ENCODE peak calls at places on chromosomes 6 and 20, in six cellular contexts. X, Y, B, A, K and D are unnamed samples.

GRCh38 chr20:63738687-63739128 is 868 bp upstream of the SLC2A4RG start:
- DNase-seq in B (peak; percentile 82), A (peak; percentile 29), K (peak; percentile 82), Y (no peak), X (peak; percentile 79), D (peak; percentile 80)

GRCh38 chr20:24027229-24027628 is 38.6 kb upstream of the GGTLC1 start:
- DNase-seq in Y (no peak), B (no peak), K (peak; percentile 79), A (peak; percentile 76), X (peak; percentile 61), D (peak; percentile 40)

GRCh38 chr6:36126553-36127458 is 3.5 kb upstream of the MAPK13 start:
- DNase-seq in Y (peak; percentile 25), A (peak; percentile 29), B (no peak), K (no peak), X (no peak), D (no peak)

GRCh38 chr6:150251566-150252186 is 108.8 kb downstream of the PPP1R14C start:
- DNase-seq in K (no peak), Y (no peak), B (no peak), A (no peak), X (no peak), D (no peak)

GRCh38 chr6:75532521-75532920 is 38.9 kb upstream of the FILIP1 start:
- DNase-seq in B (no peak), X (no peak), K (no peak), A (peak; percentile 63), Y (peak; percentile 45), D (no peak)

GRCh38 chr6:98156580-98156979 is 677.8 kb upstream of the POU3F2 start:
- DNase-seq in B (no peak), Y (no peak), A (no peak), K (no peak), X (no peak), D (no peak)

GRCh38 chr6:20487669-20488375 is 46.4 kb upstream of the CDKAL1 start:
- DNase-seq in K (no peak), Y (peak; percentile 85), B (no peak), A (no peak), X (no peak), D (no peak)

GRCh38 chr6:37308084-37308817 is 45.5 kb upstream of the RNF8 start:
- DNase-seq in X (no peak), B (no peak), Y (peak; percentile 73), A (peak; percentile 22), K (peak; percentile 72), D (no peak)

GRCh38 chr20:10682939-10683338 is 9.1 kb upstream of the JAG1 start:
- DNase-seq in A (no peak), X (no peak), K (no peak), Y (no peak), B (no peak), D (no peak)

GRCh38 chr6:119643866-119644265 is 294.3 kb upstream of the MAN1A1 start:
- DNase-seq in Y (peak; percentile 23), B (no peak), A (no peak), X (no peak), K (no peak), D (no peak)

GRCh38 chr20:47681977-47682812 is 103.1 kb downstream of the SULF2 start:
- DNase-seq in B (no peak), Y (peak; percentile 17), A (peak; percentile 91), K (no peak), X (peak; percentile 61), D (no peak)

GRCh38 chr6:155263373-155264063 is at the start of gene CLDN20:
- DNase-seq in K (no peak), Y (no peak), X (no peak), B (no peak), A (no peak), D (no peak)

GRCh38 chr6:4253604-4254211 is 118.3 kb upstream of the ECI2 start:
- DNase-seq in X (no peak), Y (peak; percentile 54), K (no peak), A (peak; percentile 86), B (no peak), D (peak; percentile 32)

GRCh38 chr6:138422861-138423260 is 18.8 kb downstream of the HEBP2 start:
- DNase-seq in A (peak; percentile 28), K (no peak), X (no peak), B (no peak), Y (no peak), D (no peak)

GRCh38 chr6:52063584-52064400 is 23.6 kb downstream of the PKHD1 start:
- DNase-seq in B (peak; percentile 79), Y (no peak), X (no peak), K (peak; percentile 63), A (peak; percentile 46), D (peak; percentile 53)

GRCh38 chr6:135419162-135419561 is 78.4 kb downstream of the AHI1 start:
- DNase-seq in K (no peak), B (no peak), X (no peak), Y (peak; percentile 81), A (peak; percentile 74), D (no peak)

GRCh38 chr6:57143690-57144089 is 28.4 kb upstream of the BAG2 start:
- DNase-seq in B (no peak), A (no peak), X (no peak), K (no peak), Y (no peak), D (no peak)

GRCh38 chr6:15577550-15578171 is 85.2 kb downstream of the DTNBP1 start:
- DNase-seq in X (no peak), K (no peak), B (no peak), A (no peak), Y (no peak), D (no peak)

GRCh38 chr6:71537717-71538116 is 249.1 kb downstream of the OGFRL1 start:
- DNase-seq in B (no peak), Y (peak; percentile 33), K (no peak), A (peak; percentile 13), X (no peak), D (no peak)

GRCh38 chr6:10425177-10425972 is 10.5 kb upstream of the TFAP2A start:
- DNase-seq in Y (no peak), X (no peak), K (no peak), B (peak; percentile 62), A (no peak), D (no peak)

GRCh38 chr20:33404281-33404680 is 3.0 kb upstream of the CDK5RAP1 start:
- DNase-seq in X (no peak), K (no peak), B (no peak), A (no peak), Y (no peak), D (no peak)

GRCh38 chr20:33401042-33401921 is at the start of gene CDK5RAP1:
- DNase-seq in X (peak; percentile 90), K (peak; percentile 93), A (peak; percentile 94), B (peak; percentile 97), Y (peak; percentile 89), D (peak; percentile 90)

GRCh38 chr20:33399924-33400323 is 1.4 kb downstream of the CDK5RAP1 start:
- DNase-seq in X (peak; percentile 59), K (no peak), Y (no peak), B (no peak), A (peak; percentile 31), D (no peak)

GRCh38 chr20:33407251-33407650 is 5.9 kb upstream of the CDK5RAP1 start:
- DNase-seq in B (no peak), Y (peak; percentile 25), K (no peak), A (peak; percentile 11), X (no peak), D (no peak)

GRCh38 chr20:33401922-33402369 is 627 bp upstream of the CDK5RAP1 start:
- DNase-seq in A (peak; percentile 39), B (no peak), X (no peak), Y (no peak), K (no peak), D (no peak)
- H3K27ac ChIP-seq in A (no peak overlapping the region), B (no peak overlapping the region), X (peak overlapping the region; percentile 83), Y (no peak overlapping the region), K (no peak overlapping the region), D (no peak overlapping the region)

GRCh38 chr20:4449977-4450715 is 271.6 kb upstream of the PRND start:
- DNase-seq in K (no peak), Y (peak; percentile 47), B (peak; percentile 25), X (no peak), A (peak; percentile 56), D (no peak)
- TF ChIP-seq CTCF in K (no peak), Y (peak; percentile 40), B (no peak), X (peak; percentile 14), A (peak; percentile 37), D (no peak)

DNA sequence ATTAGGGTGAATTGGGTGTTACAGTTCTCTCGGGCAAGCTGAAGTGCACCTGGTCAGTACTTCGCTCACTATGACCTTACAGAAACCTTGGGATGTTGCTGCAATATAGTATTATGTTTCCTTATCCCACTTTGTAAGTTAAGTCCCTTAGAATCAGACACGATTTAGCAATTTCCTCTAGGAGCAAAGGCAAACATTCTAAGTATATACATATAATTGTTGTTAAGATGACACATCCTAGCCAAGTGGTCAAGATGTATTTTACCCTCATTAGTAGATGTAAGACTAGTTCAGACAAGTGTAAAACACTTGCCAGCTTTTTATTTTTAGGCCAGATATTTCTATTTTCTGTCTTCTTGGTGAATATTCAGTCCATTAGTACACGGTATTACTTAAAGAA is 31.1 kb upstream of the RGS17 start:
- DNase-seq in X (no peak), Y (peak; percentile 4), A (peak; percentile 48), K (no peak), B (no peak), D (no peak)
- H3K27ac ChIP-seq in X (no peak overlapping the region), Y (no peak overlapping the region), A (no peak overlapping the region), K (no peak overlapping the region), B (no peak overlapping the region), D (no peak overlapping the region)

GRCh38 chr6:157615411-157615763 is 207.7 kb upstream of the SNX9 start:
- DNase-seq in Y (no peak), A (peak; percentile 27), K (no peak), B (no peak), X (no peak), D (no peak)
- TF ChIP-seq CTCF in Y (no peak), A (peak; percentile 26), K (no peak), B (peak; percentile 65), X (no peak), D (no peak)

GRCh38 chr6:170135821-170136471 is 154.9 kb downstream of the DLL1 start:
- DNase-seq in Y (no peak), X (no peak), K (peak; percentile 56), A (no peak), B (no peak), D (no peak)
- H3K27ac ChIP-seq in Y (no peak overlapping the region), X (no peak overlapping the region), K (no peak overlapping the region), A (no peak overlapping the region), B (no peak overlapping the region), D (peak overlapping the region; percentile 65)

DNA sequence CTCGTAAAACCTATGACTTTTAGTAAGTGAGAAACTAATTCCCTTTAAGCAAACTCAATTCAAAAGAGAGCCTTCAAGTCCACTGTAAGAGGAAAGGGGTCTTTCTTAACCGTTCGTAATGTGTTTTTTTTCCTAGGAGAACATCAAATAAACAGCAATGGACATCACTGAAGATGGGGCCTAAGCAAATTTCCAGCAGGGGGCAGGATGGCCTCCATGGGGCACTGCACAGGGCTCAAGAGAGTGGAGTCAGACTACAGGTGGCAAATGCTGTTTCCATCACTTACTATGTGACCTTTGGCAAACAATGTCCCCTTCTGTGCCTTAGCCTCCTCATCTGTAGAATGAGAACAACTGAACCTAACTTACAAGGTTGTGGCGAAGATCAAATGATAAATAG is 88.7 kb downstream of the ARHGAP18 start:
- DNase-seq in K (no peak), Y (no peak), B (no peak), A (no peak), X (no peak), D (peak; percentile 34)
- TF ChIP-seq CTCF in K (peak; percentile 25), Y (peak; percentile 14), B (peak; percentile 61), A (peak; percentile 37), X (peak; percentile 34), D (peak; percentile 1)